ENCODE peak calls at places on chromosomes 12 and 14, in six cellular contexts. X is colonic mucosa; B is uterus; F is body of pancreas; L is pancreas; D is CD8-positive, alpha-beta T cell. N is an unnamed sample.

GRCh38 chr14:37819155-37820015 is 224.0 kb downstream of the TTC6 start:
- DNase-seq in L (no peak), F (no peak), B (no peak), D (no peak), X (no peak), N (no peak)

GRCh38 chr12:62724947-62725447 is 210.0 kb downstream of the PPM1H start:
- DNase-seq in X (peak; percentile 58), B (peak; percentile 76), L (peak; percentile 42), F (peak; percentile 58), D (no peak), N (no peak)

GRCh38 chr12:122473543-122474323 is 27.0 kb downstream of the ZCCHC8 start:
- DNase-seq in B (peak; percentile 74), F (no peak), X (no peak), L (no peak), D (no peak), N (peak; percentile 42)

GRCh38 chr14:93006484-93007128 is 83.7 kb downstream of the CHGA start:
- DNase-seq in F (no peak), B (no peak), L (no peak), D (no peak), X (no peak), N (no peak)

GRCh38 chr14:55074662-55075061 is 23.2 kb downstream of the MAPK1IP1L start:
- DNase-seq in X (no peak), B (no peak), L (no peak), D (no peak), F (no peak), N (no peak)

GRCh38 chr14:91901449-91902250 is 34.3 kb upstream of the TC2N start:
- DNase-seq in B (peak; percentile 82), D (no peak), L (no peak), X (no peak), F (peak; percentile 74), N (no peak)

GRCh38 chr12:93111791-93112208 is 182.7 kb upstream of the EEA1 start:
- DNase-seq in F (no peak), B (no peak), D (no peak), L (no peak), X (no peak), N (no peak)

GRCh38 chr12:69291278-69291593 is 51.9 kb downstream of the CPSF6 start:
- DNase-seq in F (no peak), L (no peak), D (no peak), X (no peak), B (no peak), N (no peak)

GRCh38 chr12:113262710-113263109 is 41.4 kb downstream of the TPCN1 start:
- DNase-seq in X (no peak), D (no peak), B (no peak), L (no peak), F (peak; percentile 39), N (no peak)

GRCh38 chr14:50303744-50304471 is 8.1 kb downstream of the L2HGDH start:
- DNase-seq in F (peak; percentile 53), B (no peak), X (no peak), L (no peak), D (no peak), N (peak; percentile 54)

GRCh38 chr14:81137316-81137715 is 83.4 kb downstream of the GTF2A1 start:
- DNase-seq in D (no peak), X (no peak), F (no peak), L (no peak), B (no peak), N (no peak)

GRCh38 chr12:84779169-84779568 is 133.4 kb downstream of the SLC6A15 start:
- DNase-seq in B (no peak), X (no peak), L (no peak), D (no peak), F (no peak), N (no peak)

GRCh38 chr14:36807727-36808126 is 146.1 kb downstream of the PAX9 start:
- DNase-seq in B (no peak), X (no peak), D (no peak), L (no peak), F (no peak), N (no peak)

GRCh38 chr12:120816363-120816762 is 87.8 kb downstream of the SPPL3 start:
- DNase-seq in B (no peak), L (no peak), X (no peak), D (no peak), F (no peak), N (no peak)

GRCh38 chr12:66011731-66012130 is 118.8 kb downstream of the LLPH start:
- DNase-seq in B (no peak), F (no peak), X (no peak), D (no peak), L (no peak), N (no peak)

GRCh38 chr14:101823511-101824120 is 62.1 kb downstream of the PPP2R5C start:
- DNase-seq in B (peak; percentile 75), X (no peak), F (no peak), D (peak; percentile 70), L (no peak), N (no peak)

GRCh38 chr14:67773844-67774377 is 42.5 kb downstream of the ZFYVE26 start:
- DNase-seq in L (no peak), D (no peak), X (no peak), F (no peak), B (no peak), N (no peak)

GRCh38 chr14:67782090-67782489 is 34.3 kb downstream of the ZFYVE26 start:
- DNase-seq in X (no peak), F (no peak), L (no peak), B (no peak), D (no peak), N (no peak)

GRCh38 chr14:67776653-67777322 is 39.6 kb downstream of the ZFYVE26 start:
- DNase-seq in L (no peak), F (no peak), D (no peak), X (no peak), B (no peak), N (no peak)
- H3K36me3 ChIP-seq in L (peaks cover 24% of the 10 kb centered on the region), F (peaks cover 43% of the 10 kb centered on the region), D (peaks cover 58% of the 10 kb centered on the region), X (peaks cover 23% of the 10 kb centered on the region), B (no peaks in the 10 kb centered on the region), N (no peaks in the 10 kb centered on the region)

DNA sequence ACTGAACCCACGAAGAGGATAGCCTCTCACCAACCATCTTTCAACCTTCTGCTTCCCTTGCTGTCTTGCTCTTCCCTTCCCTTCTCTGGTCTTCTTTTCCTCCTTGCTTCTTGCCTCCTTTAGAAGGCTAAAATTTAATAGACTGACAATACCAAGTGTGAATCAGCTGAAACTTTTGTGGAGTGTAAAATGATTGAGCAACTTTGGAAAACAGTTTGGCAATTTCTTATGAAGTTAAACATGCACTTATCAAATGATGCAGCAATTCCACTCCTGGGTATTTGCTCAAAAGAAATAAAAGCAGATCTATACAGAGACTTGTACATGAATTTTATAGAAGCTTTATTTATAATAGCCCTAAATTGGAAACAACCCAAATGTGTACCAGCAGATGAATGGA is 3.3 kb upstream of the KRT86 start:
- DNase-seq in D (no peak), F (no peak), X (no peak), B (no peak), L (no peak), N (no peak)
- TF ChIP-seq CTCF in D (no peak), F (no peak), X (no peak), B (no peak), L (no peak), N (no peak)

GRCh38 chr14:56333361-56334279 is 215.4 kb downstream of the PELI2 start:
- DNase-seq in D (no peak), F (peak; percentile 16), X (no peak), B (no peak), L (no peak), N (no peak)

GRCh38 chr14:56339855-56340701 is 221.9 kb downstream of the PELI2 start:
- DNase-seq in X (peak; percentile 65), F (peak; percentile 55), L (peak; percentile 26), D (peak; percentile 49), B (peak; percentile 69), N (peak; percentile 73)

GRCh38 chr14:56331815-56332214 is 213.6 kb downstream of the PELI2 start:
- DNase-seq in B (no peak), L (no peak), D (no peak), X (no peak), F (no peak), N (no peak)

GRCh38 chr14:56338674-56339073 is 220.5 kb downstream of the PELI2 start:
- DNase-seq in F (no peak), X (no peak), L (no peak), B (no peak), D (no peak), N (no peak)

GRCh38 chr14:56334458-56334857 is 216.2 kb downstream of the PELI2 start:
- DNase-seq in D (no peak), L (no peak), F (no peak), X (no peak), B (no peak), N (no peak)
- H3K27ac ChIP-seq in D (no peak overlapping the region), L (no peak overlapping the region), F (no peak overlapping the region), X (peak overlapping the region; percentile 38), B (no peak overlapping the region), N (no peak overlapping the region)

DNA sequence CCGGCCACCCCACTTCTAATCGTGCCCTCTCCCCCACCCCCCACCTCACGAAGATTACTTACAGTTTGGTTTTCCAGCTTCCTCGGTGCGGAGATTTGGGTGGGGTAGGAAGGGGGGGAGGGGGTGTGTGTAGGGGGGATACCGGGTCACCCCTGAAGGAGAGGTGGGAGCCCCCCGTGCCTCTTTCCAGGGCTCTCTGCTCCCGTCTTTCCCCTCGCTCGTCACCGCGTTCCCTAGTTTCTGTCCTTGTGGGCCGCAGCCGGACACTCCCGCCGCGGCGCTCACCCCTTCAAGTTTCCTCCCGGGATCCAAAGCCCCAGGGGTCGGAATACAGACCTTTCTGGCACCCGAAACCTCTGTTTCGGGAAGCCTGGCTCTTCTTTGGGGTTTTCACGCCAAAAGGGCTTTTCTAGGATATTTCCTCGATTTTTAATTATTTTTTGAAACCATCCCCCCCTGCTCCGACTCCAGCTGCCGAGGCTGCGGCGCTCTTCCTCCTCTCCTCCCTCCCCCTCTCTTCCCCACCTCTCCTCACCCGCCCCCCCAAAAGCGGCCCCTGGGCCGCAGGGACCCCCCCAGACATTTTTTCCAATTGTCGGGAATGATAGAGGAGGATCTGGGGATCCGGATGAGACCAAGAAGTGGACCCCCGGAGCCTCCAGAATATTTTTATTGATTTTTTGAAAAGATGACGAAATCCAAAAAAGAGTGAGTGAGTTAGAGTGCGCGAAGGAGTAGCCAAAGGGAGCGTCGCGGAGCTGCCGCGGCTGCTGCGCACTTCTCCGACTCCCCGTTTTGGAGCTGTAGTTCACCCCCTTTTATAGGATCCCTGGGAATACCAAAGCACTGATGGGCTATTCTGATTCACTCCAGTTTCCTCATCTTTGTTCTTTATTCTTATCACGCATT is 1.7 kb downstream of the CCND2 start:
- DNase-seq in F (no peak), D (no peak), L (no peak), B (peak; percentile 36), X (peak; percentile 28), N (no peak)
- H3K36me3 ChIP-seq in F (peaks cover 4% of the 10 kb centered on the region), D (peaks cover 36% of the 10 kb centered on the region), L (no peaks in the 10 kb centered on the region), B (no peaks in the 10 kb centered on the region), X (no peaks in the 10 kb centered on the region), N (no peaks in the 10 kb centered on the region)

GRCh38 chr14:56581041-56581727 is 1.6 kb downstream of the TMEM260 start:
- DNase-seq in X (no peak), F (no peak), L (no peak), D (no peak), B (no peak), N (no peak)
- TF ChIP-seq CTCF in X (no peak), F (no peak), L (no peak), D (no peak), B (no peak), N (no peak)

N was measured in Peyer's patch.